ENCODE peak calls at places on chromosomes 5 and 9, in six cellular contexts. M is NCI-H1105 treated with DMSO at 0.1 percent for 48 hours; K is effector CD4-positive, alpha-beta T cell; R is GM10248; C is stimulated activated CD8-positive, alpha-beta memory T cell treated with anti-CD3 and anti-CD28 coated beads, Interleukin-4, amount 100 ng/mL, for 24 hours; L is progenitor cell of endocrine pancreas. P is an unnamed sample.

GRCh38 chr5:140108093-140109049 is 5.5 kb upstream of the PURA start:
- DNase-seq in M (no peak), K (peak; percentile 16), R (peak; percentile 38), C (no peak), L (no peak), P (no peak)

GRCh38 chr5:168755548-168756093 is 176.5 kb upstream of the PANK3 start:
- DNase-seq in M (no peak), K (no peak), R (no peak), C (no peak), L (no peak), P (no peak)

GRCh38 chr9:105908069-105908468 is 213.7 kb downstream of the TMEM38B start:
- DNase-seq in M (no peak), K (no peak), R (no peak), C (no peak), L (no peak), P (no peak)

GRCh38 chr5:109823597-109823996 is 133.9 kb downstream of the MAN2A1 start:
- DNase-seq in M (no peak), K (no peak), R (no peak), C (no peak), L (no peak), P (no peak)

GRCh38 chr5:141040093-141040762 is 10.9 kb upstream of the PCDHB1 start:
- DNase-seq in M (peak; percentile 87), K (no peak), R (no peak), C (no peak), L (peak; percentile 41), P (peak; percentile 74)

GRCh38 chr9:80320916-80321315 is 749.2 kb downstream of the TLE4 start:
- DNase-seq in M (no peak), K (no peak), R (no peak), C (no peak), L (no peak), P (no peak)

GRCh38 chr5:89213584-89213983 is 330.6 kb upstream of the MEF2C start:
- DNase-seq in M (peak; percentile 1), K (no peak), R (no peak), C (no peak), L (no peak), P (no peak)

GRCh38 chr9:114612272-114612923 is 1.3 kb downstream of the TMEM268 start:
- DNase-seq in M (no peak), K (no peak), R (no peak), C (no peak), L (no peak), P (no peak)

GRCh38 chr9:4796988-4797956 is 4.5 kb downstream of the RCL1 start:
- DNase-seq in M (peak; percentile 34), K (no peak), R (peak; percentile 24), C (no peak), L (no peak), P (peak; percentile 27)

GRCh38 chr9:73782166-73782565 is 630.5 kb downstream of the ANXA1 start:
- DNase-seq in M (no peak), K (no peak), R (no peak), C (no peak), L (no peak), P (no peak)

GRCh38 chr5:153429734-153430133 is 60.7 kb upstream of the GRIA1 start:
- DNase-seq in M (no peak), K (no peak), R (no peak), C (no peak), L (no peak), P (no peak)

GRCh38 chr9:122389799-122390481 is 19.1 kb downstream of the PTGS1 start:
- DNase-seq in M (no peak), K (no peak), R (no peak), C (no peak), L (no peak), P (no peak)

GRCh38 chr5:151293624-151294023 is 9.9 kb downstream of the SLC36A3 start:
- DNase-seq in M (no peak), K (no peak), R (no peak), C (no peak), L (no peak), P (no peak)

GRCh38 chr9:3177362-3177761 is 333.5 kb upstream of the PUM3 start:
- DNase-seq in M (no peak), K (no peak), R (no peak), C (no peak), L (no peak), P (no peak)

GRCh38 chr5:19676895-19677294 is 311.1 kb downstream of the CDH18 start:
- DNase-seq in M (no peak), K (no peak), R (no peak), C (no peak), L (no peak), P (no peak)

GRCh38 chr5:35608881-35609779 is 8.5 kb upstream of the SPEF2 start:
- DNase-seq in M (no peak), K (no peak), R (no peak), C (no peak), L (no peak), P (no peak)

GRCh38 chr5:171688696-171689495 is 96.7 kb upstream of the SMIM23 start:
- DNase-seq in M (no peak), K (no peak), R (no peak), C (no peak), L (no peak), P (no peak)

GRCh38 chr5:170195876-170196275 is 36.9 kb upstream of the C5orf58 start:
- DNase-seq in M (peak; percentile 28), K (no peak), R (no peak), C (no peak), L (no peak), P (no peak)

GRCh38 chr9:121484659-121485446 is 14.8 kb downstream of the GGTA1 start:
- DNase-seq in M (no peak), K (no peak), R (no peak), C (no peak), L (no peak), P (no peak)

GRCh38 chr9:100064872-100065581 is 33.8 kb downstream of the ERP44 start:
- DNase-seq in M (no peak), K (no peak), R (no peak), C (no peak), L (no peak), P (no peak)

GRCh38 chr5:167244583-167244982 is 1046.9 kb upstream of the WWC1 start:
- DNase-seq in M (no peak), K (no peak), R (no peak), C (no peak), L (no peak), P (peak; percentile 61)

GRCh38 chr5:20570486-20570885 is 582.5 kb upstream of the CDH18 start:
- DNase-seq in M (no peak), K (no peak), R (no peak), C (no peak), L (no peak), P (no peak)

GRCh38 chr5:177982956-177983355 is 13.1 kb downstream of the PROP1 start:
- DNase-seq in M (no peak), K (no peak), R (no peak), C (no peak), L (no peak), P (no peak)

GRCh38 chr9:4297151-4297794 is 2.6 kb downstream of the GLIS3 start:
- DNase-seq in M (no peak), K (no peak), R (peak; percentile 53), C (no peak), L (no peak), P (peak; percentile 42)

GRCh38 chr5:142364251-142365145 is 39.7 kb upstream of the SPRY4 start:
- DNase-seq in M (peak; percentile 72), K (no peak), R (no peak), C (no peak), L (no peak), P (no peak)

GRCh38 chr9:97670586-97670985 is 26.6 kb downstream of the XPA start:
- DNase-seq in M (no peak), K (no peak), R (no peak), C (no peak), L (no peak), P (no peak)

GRCh38 chr9:88173378-88173999 is 35.2 kb upstream of the SPATA31C2 start:
- DNase-seq in M (peak; percentile 29), K (peak; percentile 29), R (peak; percentile 32), C (peak; percentile 26), L (no peak), P (no peak)

GRCh38 chr5:180090098-180090768 is 18.7 kb upstream of the RNF130 start:
- DNase-seq in M (no peak), K (peak; percentile 70), R (peak; percentile 64), C (peak; percentile 71), L (peak; percentile 85), P (peak; percentile 88)

GRCh38 chr5:97338729-97339128 is 155.7 kb upstream of the RIOK2 start:
- DNase-seq in M (no peak), K (no peak), R (no peak), C (no peak), L (no peak), P (no peak)